ENCODE peak calls at places on chromosomes 11 and 22, in four cellular contexts. M, I, V and L are unnamed samples.

GRCh38 chr11:63764712-63765631 is 3.6 kb downstream of the ZFTA start:
- DNase-seq in I (no peak), M (no peak), V (peak), L (peak)

GRCh38 chr11:66339163-66339675 is 3.0 kb upstream of the RIN1 start:
- DNase-seq in V (no peak), M (peak), I (no peak), L (no peak)

GRCh38 chr11:69209936-69210659 is 54.4 kb downstream of the SMIM38 start:
- DNase-seq in I (no peak), V (no peak), M (no peak), L (peak)

GRCh38 chr11:76664578-76665061 is 5.9 kb downstream of the LRRC32 start:
- DNase-seq in V (no peak), M (peak), I (peak), L (no peak)

GRCh38 chr22:27438271-27438980 is 363.1 kb downstream of the MN1 start:
- DNase-seq in M (peak), V (peak), I (peak), L (peak)

GRCh38 chr22:46224044-46224746 is 25.9 kb downstream of the CDPF1 start:
- DNase-seq in M (no peak), I (no peak), V (no peak), L (no peak)

GRCh38 chr11:48094643-48095339 is 114.4 kb downstream of the PTPRJ start:
- DNase-seq in I (no peak), M (no peak), V (no peak), L (no peak)

GRCh38 chr11:64802370-64803162 is 448 bp downstream of the MAP4K2 start:
- DNase-seq in I (no peak), V (no peak), M (peak), L (no peak)

GRCh38 chr11:32122200-32122599 is 31.3 kb downstream of the RCN1 start:
- DNase-seq in M (no peak), V (no peak), I (no peak), L (no peak)

GRCh38 chr11:16194566-16194965 is 161.8 kb downstream of the SOX6 start:
- DNase-seq in I (no peak), V (peak), M (no peak), L (peak)

GRCh38 chr11:61814958-61815789 is 1.6 kb downstream of the FADS1 start:
- DNase-seq in V (peak), I (peak), M (peak), L (peak)

GRCh38 chr11:113778111-113778910 is 1.3 kb upstream of the CLDN25 start:
- DNase-seq in V (no peak), I (peak), M (no peak), L (peak)

GRCh38 chr11:57502376-57502775 is 13.1 kb downstream of the SLC43A1 start:
- DNase-seq in V (no peak), I (no peak), M (no peak), L (peak)

GRCh38 chr22:29871684-29872083 is 11.3 kb upstream of the MTMR3 start:
- DNase-seq in M (no peak), I (no peak), V (peak), L (no peak)

GRCh38 chr22:49373801-49374226 is 453.9 kb downstream of the BRD1 start:
- DNase-seq in V (no peak), I (no peak), M (no peak), L (no peak)

GRCh38 chr22:27387561-27387960 is 414.0 kb downstream of the MN1 start:
- DNase-seq in M (no peak), I (no peak), V (no peak), L (no peak)

GRCh38 chr11:125390949-125391348 is 105.1 kb downstream of the FEZ1 start:
- DNase-seq in V (peak), I (no peak), M (peak), L (no peak)

GRCh38 chr11:13333456-13333957 is 55.9 kb downstream of the BMAL1 start:
- DNase-seq in I (no peak), M (no peak), V (no peak), L (peak)

GRCh38 chr11:1179641-1180040 is 21.9 kb downstream of the MUC5AC start:
- DNase-seq in V (no peak), I (no peak), M (no peak), L (no peak)

GRCh38 chr11:110478410-110478809 is 48.7 kb downstream of the FDX1 start:
- DNase-seq in I (no peak), M (no peak), V (peak), L (no peak)

GRCh38 chr11:44711772-44712608 is 14.8 kb upstream of the TSPAN18 start:
- DNase-seq in I (no peak), M (no peak), V (no peak), L (no peak)

GRCh38 chr11:28366549-28367341 is 258.6 kb downstream of the METTL15 start:
- DNase-seq in M (no peak), V (no peak), I (no peak), L (no peak)

GRCh38 chr22:20875296-20875695 is 16.5 kb downstream of the SNAP29 start:
- DNase-seq in I (no peak), V (no peak), M (no peak), L (no peak)
- H3K27ac ChIP-seq in I (no peak), V (no peak), M (no peak), L (no peak)

GRCh38 chr22:31953251-31953650 is 8.9 kb downstream of the YWHAH start:
- DNase-seq in I (no peak), M (no peak), V (no peak), L (no peak)

GRCh38 chr22:31952094-31952401 is 7.7 kb downstream of the YWHAH start:
- DNase-seq in V (no peak), M (no peak), I (no peak), L (no peak)

GRCh38 chr22:31952459-31952858 is 8.1 kb downstream of the YWHAH start:
- DNase-seq in I (no peak), V (no peak), M (no peak), L (peak)

GRCh38 chr22:31956360-31956759 is 12.0 kb downstream of the YWHAH start:
- DNase-seq in V (no peak), M (no peak), I (no peak), L (no peak)

GRCh38 chr22:31954535-31955326 is 10.4 kb downstream of the YWHAH start:
- DNase-seq in M (no peak), I (no peak), V (no peak), L (no peak)
- H3K27ac ChIP-seq in M (peak), I (peak), V (peak), L (peak)

GRCh38 chr22:21865041-21865440 is 2.4 kb downstream of the MAPK1 start:
- DNase-seq in M (peak), I (no peak), V (no peak), L (peak)
- H3K27ac ChIP-seq in M (peak), I (no peak), V (no peak), L (no peak)

GRCh38 chr22:33326540-33327295 is 268.5 kb upstream of the SYN3 start:
- DNase-seq in V (no peak), M (no peak), I (no peak), L (no peak)

GRCh38 chr22:33325232-33326004 is 267.2 kb upstream of the SYN3 start:
- DNase-seq in M (no peak), I (no peak), V (no peak), L (no peak)

GRCh38 chr22:33329398-33329797 is 271.2 kb upstream of the SYN3 start:
- DNase-seq in I (no peak), V (no peak), M (no peak), L (no peak)

GRCh38 chr22:33328789-33329296 is 270.7 kb upstream of the SYN3 start:
- DNase-seq in I (no peak), V (no peak), M (no peak), L (no peak)

GRCh38 chr22:33327348-33327860 is 269.2 kb upstream of the SYN3 start:
- DNase-seq in M (no peak), V (no peak), I (no peak), L (no peak)
- H3K27ac ChIP-seq in M (no peak), V (no peak), I (no peak), L (no peak)

GRCh38 chr11:27075192-27075591 is 34.6 kb downstream of the BBOX1 start:
- DNase-seq in V (no peak), M (no peak), I (no peak), L (no peak)
- H3K27ac ChIP-seq in V (no peak), M (peak), I (no peak), L (no peak)

GRCh38 chr22:18109410-18110193 is 1.0 kb upstream of the TUBA8 start:
- DNase-seq in I (no peak), V (no peak), M (no peak), L (no peak)
- H3K27ac ChIP-seq in I (peak), V (no peak), M (no peak), L (no peak)